ENCODE peak calls at places on chromosomes 2 and 18, in four cellular contexts. G is HCT116, T is K562, J is HepG2. C is an unnamed sample.

GRCh38 chr2:12613137-12613912 is 103.4 kb upstream of the TRIB2 start:
- DNase-seq in G (no peak), T (no peak), J (no peak), C (no peak)

GRCh38 chr2:239940861-239941570 is 84.1 kb downstream of the NDUFA10 start:
- DNase-seq in G (no peak), T (no peak), J (no peak), C (no peak)

GRCh38 chr18:48979944-48980890 is 29.5 kb upstream of the SMAD7 start:
- DNase-seq in G (no peak), T (peak; percentile 27), J (peak; percentile 78), C (no peak)

GRCh38 chr2:232538671-232539070 is 821 bp upstream of the CHRNG start:
- DNase-seq in G (no peak), T (no peak), J (no peak), C (no peak)

GRCh38 chr2:45627911-45628310 is 16.8 kb upstream of the SRBD1 start:
- DNase-seq in G (no peak), T (no peak), J (no peak), C (no peak)

GRCh38 chr2:88350262-88350640 is 102.2 kb downstream of the FOXI3 start:
- DNase-seq in G (no peak), T (no peak), J (no peak), C (no peak)

GRCh38 chr18:8844721-8845148 is 139.4 kb downstream of the MTCL1 start:
- DNase-seq in G (no peak), T (no peak), J (no peak), C (no peak)

GRCh38 chr2:21118302-21118920 is 5.4 kb upstream of the TDRD15 start:
- DNase-seq in G (peak; percentile 26), T (peak; percentile 23), J (peak; percentile 81), C (peak; percentile 7)

GRCh38 chr2:237326250-237327171 is 87.5 kb downstream of the COL6A3 start:
- DNase-seq in G (no peak), T (no peak), J (no peak), C (no peak)

DNA sequence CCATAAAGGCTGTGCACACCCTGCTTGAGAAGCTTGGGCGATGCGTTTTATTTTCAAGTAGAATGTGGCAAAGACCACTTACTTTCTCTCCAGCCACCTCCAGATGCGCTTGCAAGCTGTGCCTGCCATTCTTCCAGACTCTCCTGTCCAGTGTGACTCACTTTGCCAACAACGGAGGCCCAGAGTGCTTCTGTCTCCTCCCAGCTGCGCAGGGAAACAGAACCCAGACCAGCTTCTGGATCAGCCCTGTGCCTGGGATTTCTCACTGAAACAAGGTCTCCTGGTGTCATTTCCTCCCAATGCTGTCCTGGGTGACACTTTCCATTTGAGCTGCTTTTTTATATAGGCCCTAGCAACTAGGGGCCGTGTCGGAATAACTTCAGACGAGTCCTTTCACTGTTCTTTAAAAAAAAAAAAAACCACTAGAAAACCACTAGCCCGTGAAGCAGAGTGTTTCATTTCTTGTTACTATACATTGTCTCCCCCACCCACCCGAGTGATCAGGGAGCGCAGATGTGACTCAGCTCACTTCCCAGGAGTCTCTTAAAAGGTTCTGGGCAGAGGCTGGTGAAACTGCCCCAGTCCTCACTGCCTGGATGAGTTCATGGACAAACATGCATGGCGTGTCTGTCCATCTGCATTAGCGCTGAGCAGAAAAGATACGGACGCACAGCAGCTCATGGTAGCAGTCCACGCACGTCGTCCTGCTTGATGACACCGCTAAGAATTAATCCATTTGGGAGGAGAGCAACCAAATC is 25.3 kb upstream of the RPL31 start:
- DNase-seq in G (no peak), T (no peak), J (no peak), C (no peak)
- TF ChIP-seq POLR2AphosphoS5 in G (no peak), T (no peak), J (no peak), C (no peak)

DNA sequence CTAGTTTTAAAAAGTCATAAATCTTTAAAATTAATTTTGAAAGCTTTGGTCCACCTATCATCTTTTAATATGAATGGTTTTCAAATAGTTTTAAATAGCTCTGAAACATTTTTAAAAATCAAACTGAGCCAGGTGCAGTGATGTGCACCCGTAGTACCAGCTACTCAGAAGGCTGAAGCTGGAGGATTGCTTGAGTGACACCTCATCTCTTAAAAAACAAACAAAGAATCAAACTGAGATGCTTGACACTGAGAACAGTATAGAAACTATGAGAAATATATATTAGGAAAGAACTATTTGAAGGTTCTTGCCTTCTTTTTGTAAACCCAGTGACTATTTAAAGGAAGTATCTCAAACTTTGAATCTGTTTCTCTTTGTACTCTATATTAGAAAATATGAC is 67.4 kb downstream of the BARD1 start:
- DNase-seq in G (no peak), T (no peak), J (no peak), C (no peak)
- H3K36me3 ChIP-seq in G (no peaks in the 10 kb centered on the region), T (peaks cover 21% of the 10 kb centered on the region), J (peaks cover 2% of the 10 kb centered on the region), C (no peaks in the 10 kb centered on the region)

GRCh38 chr2:65579506-65580235 is 147.3 kb upstream of the SPRED2 start:
- DNase-seq in G (no peak), T (no peak), J (no peak), C (no peak)

GRCh38 chr2:65580824-65581223 is 148.4 kb upstream of the SPRED2 start:
- DNase-seq in G (no peak), T (no peak), J (no peak), C (no peak)

GRCh38 chr2:65576278-65576677 is 143.9 kb upstream of the SPRED2 start:
- DNase-seq in G (no peak), T (no peak), J (no peak), C (no peak)

GRCh38 chr2:65574911-65575444 is 142.6 kb upstream of the SPRED2 start:
- DNase-seq in G (no peak), T (no peak), J (no peak), C (no peak)

GRCh38 chr2:65576861-65577601 is 144.6 kb upstream of the SPRED2 start:
- DNase-seq in G (peak; percentile 90), T (no peak), J (peak; percentile 91), C (peak; percentile 84)
- TF ChIP-seq TCF7L2 in G (no peak), T (no peak), J (no peak), C (no peak)

GRCh38 chr18:23888880-23889279 is 125.7 kb upstream of the TTC39C start:
- DNase-seq in G (no peak), T (no peak), J (no peak), C (no peak)

GRCh38 chr18:23887493-23887892 is 127.1 kb upstream of the TTC39C start:
- DNase-seq in G (no peak), T (no peak), J (no peak), C (no peak)

GRCh38 chr18:23893653-23894052 is 120.9 kb upstream of the TTC39C start:
- DNase-seq in G (no peak), T (no peak), J (no peak), C (no peak)

GRCh38 chr18:23889907-23890306 is 124.6 kb upstream of the TTC39C start:
- DNase-seq in G (no peak), T (no peak), J (no peak), C (no peak)

GRCh38 chr18:23890589-23890988 is 124.0 kb upstream of the TTC39C start:
- DNase-seq in G (no peak), T (no peak), J (no peak), C (no peak)
- TF ChIP-seq POLR2AphosphoS5 in G (no peak), T (no peak), J (no peak), C (no peak)

DNA sequence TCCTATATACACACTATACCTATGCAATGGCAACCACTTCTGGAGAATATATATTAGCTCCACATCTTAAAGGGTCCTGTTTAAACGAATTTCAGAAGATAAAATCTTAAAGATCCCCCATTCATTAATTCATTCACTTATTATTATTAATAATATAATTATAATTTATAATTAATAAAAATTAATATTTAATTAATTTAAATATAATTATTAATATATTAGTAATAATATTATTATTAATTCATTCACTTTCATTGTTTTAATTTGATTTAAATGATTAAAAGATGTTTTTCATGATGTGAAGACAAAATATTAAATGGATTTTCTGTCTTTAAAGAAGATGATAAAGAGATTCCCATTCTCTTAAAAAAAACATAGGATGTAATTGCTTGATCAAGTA is 21.1 kb downstream of the NFU1 start:
- DNase-seq in G (no peak), T (no peak), J (no peak), C (no peak)
- H3K36me3 ChIP-seq in G (peaks cover 12% of the 10 kb centered on the region), T (peaks cover 25% of the 10 kb centered on the region), J (peaks cover 12% of the 10 kb centered on the region), C (peaks cover 4% of the 10 kb centered on the region)

DNA sequence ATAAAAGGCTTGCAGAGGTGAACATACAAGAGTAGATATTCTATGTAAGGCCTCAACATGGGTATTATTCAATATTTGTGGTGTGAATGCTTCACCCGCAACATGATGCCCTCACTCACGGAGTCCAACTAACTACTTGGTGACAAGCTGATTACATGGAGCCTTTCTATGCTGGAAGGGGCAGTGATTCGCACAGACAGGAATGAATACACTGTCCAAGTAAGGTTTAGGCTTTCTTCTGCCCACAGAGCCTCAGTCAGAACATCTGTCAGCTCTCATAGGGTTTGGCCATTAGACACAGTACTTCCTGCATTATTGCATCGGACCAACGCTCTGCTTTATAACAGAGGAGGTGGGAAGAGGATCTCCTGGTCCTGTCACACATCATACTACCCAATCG is 80.3 kb upstream of the SLC35G4 start:
- DNase-seq in G (no peak), T (no peak), J (no peak), C (no peak)
- TF ChIP-seq TCF7L2 in G (no peak), T (no peak), J (no peak), C (no peak)

C was measured in Panc1.